ENCODE peak calls at places on chromosomes 11 and 22, in nine cellular contexts. V is astrocyte of the spinal cord, X is fibroblast of lung, B is cardiac muscle cell, S is HFFc6, D is esophagus squamous epithelium, C is epithelial cell of esophagus, T is lower lobe of right lung, K is H9. M is an unnamed sample.

GRCh38 chr11:59666969-59667368 is 1.9 kb downstream of the PATL1 start:
- DNase-seq in S (no peak), T (no peak), D (no peak), K (no peak), V (peak), X (peak), C (no peak), B (no peak), M (no peak)

GRCh38 chr11:85755285-85755684 is 55.7 kb downstream of the SYTL2 start:
- DNase-seq in X (no peak), B (no peak), C (no peak), K (no peak), D (no peak), V (no peak), T (no peak), S (no peak), M (no peak)

GRCh38 chr11:132595711-132596111 is 936.6 kb downstream of the OPCML start:
- DNase-seq in K (no peak), B (peak), C (no peak), V (peak), X (peak), S (no peak), T (no peak), D (no peak), M (no peak)

GRCh38 chr22:20051927-20052308 is 28.1 kb upstream of the DGCR8 start:
- DNase-seq in K (no peak), V (no peak), X (no peak), T (no peak), C (no peak), S (no peak), D (no peak), B (no peak), M (no peak)

GRCh38 chr11:71240865-71241691 is 11.3 kb downstream of the SHANK2 start:
- DNase-seq in C (peak), T (peak), V (peak), S (peak), X (peak), B (no peak), D (no peak), K (no peak), M (peak)

GRCh38 chr11:24406389-24406788 is 90.5 kb upstream of the LUZP2 start:
- DNase-seq in B (no peak), S (no peak), C (no peak), K (no peak), D (no peak), X (no peak), T (no peak), V (no peak), M (no peak)

GRCh38 chr11:105937738-105938137 is 84.3 kb downstream of the MSANTD4 start:
- DNase-seq in T (no peak), C (no peak), K (no peak), D (no peak), B (no peak), V (peak), X (peak), S (no peak), M (no peak)

GRCh38 chr11:119551726-119552510 is 128.9 kb upstream of the THY1 start:
- DNase-seq in D (no peak), S (peak), C (no peak), B (no peak), T (no peak), V (no peak), K (no peak), X (no peak), M (no peak)

GRCh38 chr11:132142554-132142953 is 772.1 kb downstream of the NTM start:
- DNase-seq in K (no peak), D (no peak), C (no peak), T (no peak), S (no peak), B (no peak), V (no peak), X (no peak), M (no peak)

GRCh38 chr11:12411806-12412727 is 34.7 kb downstream of the PARVA start:
- DNase-seq in T (peak), D (no peak), C (peak), B (peak), V (peak), X (peak), K (peak), S (peak), M (peak)

GRCh38 chr11:116640641-116641402 is 132.0 kb downstream of the BUD13 start:
- DNase-seq in C (no peak), V (no peak), T (no peak), X (no peak), S (no peak), K (no peak), B (no peak), D (no peak), M (no peak)

GRCh38 chr22:40498454-40499186 is 128.2 kb downstream of the SGSM3 start:
- DNase-seq in B (no peak), V (peak), X (peak), T (no peak), D (no peak), K (no peak), S (peak), C (peak), M (no peak)

GRCh38 chr11:46327829-46328228 is 19.4 kb upstream of the DGKZ start:
- DNase-seq in V (no peak), B (no peak), D (no peak), T (no peak), K (no peak), S (no peak), X (no peak), C (no peak), M (no peak)

GRCh38 chr11:134485316-134485715 is 73.3 kb upstream of the B3GAT1 start:
- DNase-seq in C (no peak), K (peak), B (no peak), D (no peak), T (no peak), X (no peak), V (no peak), S (no peak), M (no peak)

GRCh38 chr11:1398506-1399235 is 8.9 kb downstream of the BRSK2 start:
- DNase-seq in C (no peak), X (no peak), V (no peak), K (no peak), S (no peak), B (no peak), T (no peak), D (no peak), M (no peak)

GRCh38 chr22:36123673-36124630 is 36.6 kb downstream of the APOL3 start:
- DNase-seq in X (peak), B (peak), S (peak), K (peak), C (peak), V (peak), D (peak), T (peak), M (peak)

GRCh38 chr11:2691991-2692841 is 7.6 kb downstream of the KCNQ1OT1 start:
- DNase-seq in K (peak), T (no peak), B (peak), C (peak), D (no peak), X (no peak), S (no peak), V (no peak), M (no peak)

GRCh38 chr22:41976070-41976901 is 7.0 kb downstream of the SEPTIN3 start:
- DNase-seq in T (no peak), V (no peak), X (no peak), K (no peak), D (no peak), B (peak), S (no peak), C (peak), M (peak)

GRCh38 chr11:111745719-111746504 is 20.3 kb downstream of the PPP2R1B start:
- DNase-seq in D (no peak), X (peak), T (no peak), V (no peak), B (no peak), S (peak), K (no peak), C (no peak), M (no peak)

GRCh38 chr11:45280449-45280848 is 5.7 kb downstream of the SYT13 start:
- DNase-seq in T (no peak), B (no peak), C (peak), V (peak), K (no peak), X (no peak), S (no peak), D (no peak), M (no peak)

GRCh38 chr22:36258750-36259619 is 6.1 kb downstream of the APOL1 start:
- DNase-seq in K (peak), D (no peak), S (no peak), X (peak), C (no peak), T (peak), B (peak), V (peak), M (peak)

GRCh38 chr11:85626496-85626895 is 648 bp downstream of the DLG2 start:
- DNase-seq in X (no peak), B (peak), T (no peak), K (no peak), C (no peak), D (no peak), V (no peak), S (no peak), M (no peak)

GRCh38 chr11:129945377-129945776 is 50.0 kb upstream of the NFRKB start:
- DNase-seq in S (no peak), X (no peak), C (no peak), V (no peak), D (no peak), T (no peak), B (no peak), K (no peak), M (no peak)

GRCh38 chr11:13997881-13998280 is 35.4 kb downstream of the SPON1 start:
- DNase-seq in X (no peak), D (no peak), V (no peak), S (no peak), T (no peak), K (no peak), C (no peak), B (no peak), M (no peak)

GRCh38 chr11:19889531-19889930 is 176.9 kb downstream of the NAV2 start:
- DNase-seq in B (no peak), V (peak), K (no peak), X (no peak), D (no peak), C (no peak), S (peak), T (no peak), M (no peak)

DNA sequence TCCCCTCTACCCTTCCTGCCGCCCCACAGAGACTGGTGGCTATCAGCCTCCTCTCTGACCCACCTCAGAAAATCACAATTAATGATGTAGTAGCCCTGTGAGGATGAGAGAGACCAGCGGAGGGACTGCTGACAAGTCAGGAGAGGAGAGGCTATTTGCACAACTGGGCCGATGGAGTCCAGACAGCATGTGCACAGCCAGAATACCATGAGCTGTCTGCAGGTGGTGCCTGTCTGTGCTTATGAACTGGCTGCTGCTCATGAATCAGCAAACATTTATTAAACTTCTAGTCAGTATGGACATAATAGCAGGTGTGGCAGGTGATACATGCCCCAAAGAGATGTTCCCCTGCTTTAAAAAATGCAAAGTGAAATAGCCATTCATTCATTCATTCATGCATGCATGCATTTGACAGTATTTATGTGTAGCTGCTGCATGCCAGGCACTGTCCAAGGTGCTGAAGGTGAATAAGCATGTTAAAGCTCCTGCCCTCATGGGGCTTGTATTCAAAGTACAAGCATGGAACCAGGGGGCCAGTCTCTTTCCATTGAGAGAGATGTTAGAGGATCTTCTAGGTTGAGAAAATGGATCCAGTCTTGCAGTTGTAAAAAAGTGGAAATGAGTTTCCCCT is 141.3 kb downstream of the GRIK4 start:
- DNase-seq in T (no peak), B (no peak), K (no peak), C (peak), S (no peak), X (peak), V (no peak), D (no peak), M (no peak)
- TF ChIP-seq CTCF in T (no peak), B (no peak), K (no peak), C (no peak), S (no peak), X (no peak), V (no peak), D (no peak), M (no peak)

DNA sequence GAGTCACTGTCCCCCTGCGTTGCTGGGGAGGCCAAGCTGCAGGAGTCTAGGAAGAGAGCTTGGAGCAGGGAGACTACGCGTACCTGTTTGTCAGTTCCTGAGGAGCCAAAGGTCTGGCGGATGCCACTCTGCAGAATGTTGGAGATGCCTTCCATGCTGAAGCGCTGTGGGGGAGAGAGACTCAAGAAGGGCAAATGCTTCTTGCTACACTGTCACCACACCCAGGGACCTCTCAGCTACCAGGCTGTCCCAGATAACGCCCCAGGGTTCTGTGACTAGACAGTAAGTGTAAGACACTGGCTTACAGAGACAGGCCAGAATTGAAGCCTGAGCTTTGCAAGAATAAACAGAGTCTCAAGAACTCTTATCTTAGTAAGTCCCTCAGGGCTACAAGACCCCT is 42.0 kb downstream of the FEZ1 start:
- DNase-seq in B (no peak), D (no peak), C (no peak), V (no peak), X (no peak), K (no peak), T (no peak), S (no peak), M (no peak)
- TF ChIP-seq CTCF in B (no peak), D (no peak), C (no peak), V (no peak), X (no peak), K (no peak), T (no peak), S (no peak), M (no peak)

DNA sequence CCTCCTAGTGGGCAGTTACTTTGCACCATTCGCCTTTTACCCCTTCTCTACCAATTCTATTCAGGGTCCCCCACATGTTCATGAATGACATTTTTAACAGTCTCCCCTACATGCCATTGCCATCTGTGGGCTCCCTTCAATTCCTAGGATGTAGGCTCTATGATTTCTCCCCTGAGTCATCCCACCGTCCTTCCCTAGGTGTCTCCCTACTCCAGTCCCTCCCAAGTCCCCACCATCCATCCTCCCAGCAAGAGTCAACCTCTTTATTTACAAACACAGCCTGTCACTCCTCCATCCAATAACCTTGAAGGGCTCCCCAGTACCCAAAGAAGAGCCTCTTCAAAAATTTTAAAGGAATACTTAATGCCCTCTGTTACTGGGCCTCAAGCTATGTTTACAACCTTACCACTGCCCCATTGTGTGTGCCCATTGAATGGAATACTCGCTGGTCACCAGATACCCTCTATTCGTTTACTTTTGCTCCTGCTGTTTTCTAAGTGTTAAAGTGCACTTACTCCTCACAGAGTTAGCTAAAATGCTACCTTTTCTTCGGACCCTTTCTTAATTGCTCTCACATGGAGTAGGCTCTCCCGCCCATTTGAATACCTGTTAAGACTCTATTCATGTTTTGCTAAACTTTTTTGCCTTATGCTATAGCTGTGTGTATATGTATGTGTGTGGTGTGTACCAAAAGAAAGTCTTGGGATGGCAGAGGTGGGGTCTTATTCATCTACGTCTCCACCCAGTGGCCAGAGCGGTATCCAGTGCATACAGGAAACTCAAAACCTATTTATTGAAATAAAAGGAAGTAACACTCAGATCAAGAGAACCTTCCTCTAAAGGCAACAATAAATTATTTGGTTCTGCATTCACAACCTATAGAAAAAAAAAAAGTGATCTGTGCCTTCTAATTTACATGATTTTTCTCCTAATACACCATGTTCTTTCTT is 235.8 kb upstream of the CCDC90B start:
- DNase-seq in K (peak), D (no peak), B (peak), T (no peak), V (no peak), S (peak), C (peak), X (peak), M (no peak)
- TF ChIP-seq CTCF in K (peak), D (no peak), B (no peak), T (no peak), V (peak), S (peak), C (peak), X (peak), M (peak)

GRCh38 chr22:28440517-28441366 is 238.9 kb downstream of the TTC28 start:
- DNase-seq in V (peak), D (no peak), K (no peak), T (no peak), X (peak), B (no peak), C (no peak), S (peak), M (no peak)
- TF ChIP-seq CTCF in V (no peak), D (no peak), K (no peak), T (no peak), X (peak), B (peak), C (no peak), S (peak), M (no peak)

DNA sequence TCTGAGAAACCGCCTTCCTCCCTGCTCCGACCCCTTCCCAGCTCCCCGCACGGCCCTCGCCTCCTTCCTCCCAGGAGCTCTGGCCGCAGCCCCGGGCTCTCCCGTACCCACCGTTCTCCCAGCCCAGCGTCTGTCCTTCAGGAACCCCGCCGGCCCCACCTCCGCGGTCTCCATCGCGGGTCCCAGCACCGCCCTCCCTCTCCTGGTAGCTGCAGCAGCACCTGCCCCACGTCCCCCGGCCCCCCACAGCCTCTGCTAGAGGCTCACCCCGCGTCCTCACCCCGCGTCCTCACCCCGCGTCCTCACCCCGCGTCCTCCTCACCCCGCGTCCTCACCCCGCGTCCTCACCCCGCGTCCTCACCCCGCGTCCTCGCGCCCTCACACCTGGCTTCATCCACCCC is 85.9 kb downstream of the WNT7B start:
- DNase-seq in C (no peak), T (peak), B (no peak), D (no peak), V (no peak), S (no peak), K (no peak), X (no peak), M (no peak)
- TF ChIP-seq CTCF in C (no peak), T (no peak), B (no peak), D (no peak), V (no peak), S (no peak), K (no peak), X (no peak), M (no peak)

GRCh38 chr22:28043269-28043668 is 124.2 kb upstream of the PITPNB start:
- DNase-seq in X (no peak), T (no peak), D (no peak), B (peak), V (no peak), K (no peak), C (no peak), S (no peak), M (no peak)
- TF ChIP-seq CTCF in X (no peak), T (no peak), D (no peak), B (no peak), V (no peak), K (no peak), C (no peak), S (no peak), M (no peak)

GRCh38 chr22:50027639-50028537 is 15.3 kb upstream of the IL17REL start:
- DNase-seq in X (peak), D (no peak), S (peak), T (peak), K (peak), V (no peak), C (peak), B (no peak), M (no peak)
- TF ChIP-seq CTCF in X (no peak), D (no peak), S (no peak), T (no peak), K (no peak), V (no peak), C (no peak), B (no peak), M (no peak)

DNA sequence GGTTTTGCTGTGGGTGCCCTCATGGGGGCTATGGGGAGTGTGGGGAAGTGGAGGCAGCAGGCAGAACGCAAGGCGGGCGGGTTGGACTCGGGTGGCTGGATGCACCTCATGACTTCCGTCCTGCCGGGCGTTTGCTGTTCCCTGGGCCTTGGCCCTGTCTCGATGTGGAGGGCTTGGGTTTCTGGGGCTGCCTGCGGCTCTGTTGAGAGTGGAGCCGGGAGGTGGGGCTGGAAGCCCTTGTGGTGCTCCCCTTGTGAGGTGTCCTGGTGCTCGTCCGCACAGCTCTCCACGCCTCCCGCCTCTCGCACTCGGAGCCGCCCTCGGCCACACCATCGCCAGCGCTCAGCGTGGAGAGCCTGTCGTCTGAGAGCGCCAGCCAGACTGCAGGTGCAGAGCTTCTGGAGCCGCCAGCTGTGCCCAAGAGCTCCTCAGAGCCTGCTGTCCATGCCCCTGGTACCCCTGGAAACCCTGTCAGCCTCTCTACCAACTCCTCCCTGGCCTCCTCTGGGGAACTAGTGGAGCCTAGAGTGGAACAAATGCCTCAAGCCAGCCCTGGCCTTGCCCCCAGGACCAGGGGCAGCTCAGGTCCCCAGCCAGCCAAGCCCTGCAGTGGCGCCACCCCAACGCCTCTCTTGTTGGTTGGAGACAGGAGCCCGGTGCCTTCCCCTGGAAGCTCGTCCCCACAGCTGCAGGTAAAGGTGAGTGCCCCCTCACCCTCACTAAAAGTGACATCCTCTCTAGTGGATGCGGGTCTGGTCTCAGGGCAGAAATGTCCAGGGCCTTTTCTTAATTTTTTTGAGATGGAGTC is 21.2 kb downstream of the MICALL1 start:
- DNase-seq in V (no peak), B (no peak), S (no peak), C (no peak), T (no peak), X (no peak), K (no peak), D (no peak), M (no peak)
- TF ChIP-seq CTCF in V (no peak), B (no peak), S (no peak), C (no peak), T (no peak), X (no peak), K (no peak), D (no peak), M (no peak)